ENCODE peak calls at places on chromosomes 13 and 19, in five cellular contexts. G is IMR-90, U is NCI-H1092, S is mesendoderm, H is EL. O is an unnamed sample.

GRCh38 chr19:30668521-30669155 is 296.5 kb downstream of the ZNF536 start:
- DNase-seq in G (no peak), U (no peak), S (no peak), H (no peak), O (no peak)

GRCh38 chr13:41313117-41313516 is 2.0 kb downstream of the NAA16 start:
- DNase-seq in G (no peak), U (no peak), S (peak; percentile 18), H (no peak), O (no peak)

GRCh38 chr19:42540071-42540553 is 11.8 kb upstream of the CEACAM1 start:
- DNase-seq in G (no peak), U (peak; percentile 43), S (peak; percentile 38), H (no peak), O (no peak)

GRCh38 chr13:76745246-76746200 is 140.7 kb downstream of the KCTD12 start:
- DNase-seq in G (no peak), U (no peak), S (no peak), H (no peak), O (no peak)

GRCh38 chr19:32497386-32497785 is 83.6 kb upstream of the PDCD5 start:
- DNase-seq in G (no peak), U (no peak), S (no peak), H (no peak), O (no peak)

GRCh38 chr19:12035220-12036172 is at the start of gene ZNF433:
- DNase-seq in G (peak; percentile 71), U (peak; percentile 92), S (peak; percentile 98), H (peak; percentile 92), O (peak; percentile 66)

GRCh38 chr19:22545751-22546150 is 88.4 kb upstream of the ZNF492 start:
- DNase-seq in G (no peak), U (peak; percentile 11), S (peak; percentile 45), H (peak; percentile 7), O (no peak)

GRCh38 chr19:42323852-42324654 is 1.4 kb upstream of the MEGF8 start:
- DNase-seq in G (no peak), U (no peak), S (peak; percentile 21), H (peak; percentile 26), O (no peak)

GRCh38 chr19:49809155-49809986 is 3.7 kb downstream of the FUZ start:
- DNase-seq in G (no peak), U (no peak), S (peak; percentile 55), H (peak; percentile 37), O (peak; percentile 16)

GRCh38 chr13:20188649-20189553 is 3.8 kb downstream of the GJB2 start:
- DNase-seq in G (no peak), U (no peak), S (peak; percentile 67), H (no peak), O (no peak)

GRCh38 chr13:80132741-80133601 is 208.0 kb downstream of the SPRY2 start:
- DNase-seq in G (peak; percentile 62), U (no peak), S (peak; percentile 65), H (peak; percentile 58), O (peak; percentile 71)

GRCh38 chr19:41377977-41378707 is 1.8 kb downstream of the TMEM91 start:
- DNase-seq in G (no peak), U (no peak), S (peak; percentile 80), H (no peak), O (no peak)

GRCh38 chr13:76641056-76641455 is 245.1 kb downstream of the KCTD12 start:
- DNase-seq in G (no peak), U (no peak), S (no peak), H (no peak), O (peak; percentile 20)

O was measured in astrocyte.